ENCODE peak calls at places on chromosomes 6 and 20, in five cellular contexts. Z, F, Y, R and E are unnamed samples.

GRCh38 chr6:38259736-38260135 is 380.0 kb downstream of the BTBD9 start:
- DNase-seq in Z (no peak), F (no peak), Y (no peak), R (no peak), E (no peak)

GRCh38 chr20:31560094-31560899 is 44.8 kb upstream of the ID1 start:
- DNase-seq in Z (peak; percentile 66), F (peak; percentile 40), Y (peak; percentile 61), R (peak; percentile 74), E (peak; percentile 72)

GRCh38 chr6:47700051-47700450 is 1.7 kb downstream of the ADGRF4 start:
- DNase-seq in Z (no peak), F (peak; percentile 60), Y (no peak), R (peak; percentile 45), E (peak; percentile 57)

GRCh38 chr6:6886160-6886885 is 221.4 kb upstream of the RREB1 start:
- DNase-seq in Z (no peak), F (no peak), Y (no peak), R (no peak), E (peak; percentile 50)

GRCh38 chr6:149965191-149966020 is 1.7 kb downstream of the ULBP1 start:
- DNase-seq in Z (peak; percentile 18), F (no peak), Y (no peak), R (no peak), E (peak; percentile 45)

GRCh38 chr6:90669846-90670245 is 83.0 kb upstream of the MAP3K7 start:
- DNase-seq in Z (no peak), F (no peak), Y (no peak), R (no peak), E (no peak)

GRCh38 chr6:136685540-136686108 is 106.7 kb downstream of the MAP3K5 start:
- DNase-seq in Z (no peak), F (no peak), Y (no peak), R (no peak), E (no peak)

GRCh38 chr6:13559251-13559650 is 15.2 kb upstream of the SIRT5 start:
- DNase-seq in Z (no peak), F (no peak), Y (no peak), R (no peak), E (no peak)

GRCh38 chr20:33541074-33541473 is 51.2 kb downstream of the CBFA2T2 start:
- DNase-seq in Z (no peak), F (no peak), Y (no peak), R (no peak), E (no peak)

GRCh38 chr6:133512410-133513016 is 271.4 kb downstream of the EYA4 start:
- DNase-seq in Z (no peak), F (peak; percentile 29), Y (peak; percentile 7), R (peak; percentile 14), E (no peak)

GRCh38 chr20:35743693-35744491 is 1.8 kb upstream of the RBM39 start:
- DNase-seq in Z (no peak), F (no peak), Y (no peak), R (no peak), E (no peak)

GRCh38 chr6:129124334-129124733 is 241.4 kb downstream of the LAMA2 start:
- DNase-seq in Z (no peak), F (no peak), Y (no peak), R (no peak), E (no peak)

GRCh38 chr6:19911223-19911622 is 74.1 kb downstream of the ID4 start:
- DNase-seq in Z (no peak), F (no peak), Y (no peak), R (no peak), E (no peak)

GRCh38 chr6:160462551-160463109 is 114.5 kb downstream of the SLC22A3 start:
- DNase-seq in Z (peak; percentile 31), F (no peak), Y (no peak), R (peak; percentile 29), E (no peak)

GRCh38 chr6:1596088-1596852 is 13.4 kb upstream of the FOXC1 start:
- DNase-seq in Z (peak; percentile 52), F (peak; percentile 50), Y (no peak), R (peak; percentile 80), E (no peak)

GRCh38 chr6:105794263-105794662 is 291.9 kb upstream of the PRDM1 start:
- DNase-seq in Z (no peak), F (no peak), Y (no peak), R (no peak), E (peak; percentile 71)

GRCh38 chr20:44069203-44069931 is 117.6 kb downstream of the JPH2 start:
- DNase-seq in Z (peak; percentile 51), F (no peak), Y (peak; percentile 41), R (no peak), E (peak; percentile 41)

GRCh38 chr6:104973404-104973803 is 16.5 kb downstream of the LIN28B start:
- DNase-seq in Z (no peak), F (no peak), Y (no peak), R (no peak), E (no peak)

GRCh38 chr6:150417899-150418824 is 49.4 kb downstream of the IYD start:
- DNase-seq in Z (no peak), F (peak; percentile 55), Y (no peak), R (peak; percentile 60), E (no peak)

GRCh38 chr6:33164665-33165373 is 27.4 kb downstream of the COL11A2 start:
- DNase-seq in Z (no peak), F (no peak), Y (no peak), R (no peak), E (no peak)

GRCh38 chr6:106356382-106356781 is 4.1 kb upstream of the CRYBG1 start:
- DNase-seq in Z (no peak), F (no peak), Y (no peak), R (no peak), E (no peak)

GRCh38 chr6:133436652-133437051 is 195.5 kb downstream of the EYA4 start:
- DNase-seq in Z (no peak), F (no peak), Y (no peak), R (no peak), E (no peak)

GRCh38 chr6:112225691-112226090 is 28.7 kb downstream of the LAMA4 start:
- DNase-seq in Z (no peak), F (no peak), Y (no peak), R (no peak), E (no peak)

GRCh38 chr6:52643158-52643557 is 27.8 kb upstream of the TMEM14A start:
- DNase-seq in Z (no peak), F (no peak), Y (no peak), R (no peak), E (no peak)

GRCh38 chr6:34709386-34709785 is 12.8 kb upstream of the ILRUN start:
- DNase-seq in Z (no peak), F (peak; percentile 40), Y (no peak), R (no peak), E (peak; percentile 74)

GRCh38 chr6:110360671-110361070 is 2.5 kb upstream of the METTL24 start:
- DNase-seq in Z (no peak), F (no peak), Y (no peak), R (no peak), E (no peak)

GRCh38 chr6:99146716-99147115 is 199.0 kb upstream of the FBXL4 start:
- DNase-seq in Z (no peak), F (no peak), Y (no peak), R (no peak), E (no peak)

GRCh38 chr6:159170999-159171712 is 2.0 kb downstream of the FNDC1 start:
- DNase-seq in Z (no peak), F (no peak), Y (no peak), R (no peak), E (no peak)